ENCODE peak calls at places on chromosomes 6 and 20, in six cellular contexts. S is neuronal stem cell, P is mesenchymal stem cell, G is IMR-90, U is trophoblast cell, H is H1. D is an unnamed sample.

GRCh38 chr6:106966671-106967522 is 7.6 kb downstream of the CD24 start:
- DNase-seq in G (no peak), P (no peak), H (no peak), S (no peak), U (no peak), D (no peak)

GRCh38 chr6:69796081-69796626 is 656 bp downstream of the LMBRD1 start:
- DNase-seq in U (peak), P (peak), H (no peak), S (no peak), G (peak), D (peak)

GRCh38 chr6:138105880-138106664 is 1.1 kb downstream of the PERP start:
- DNase-seq in H (peak), U (no peak), P (peak), G (peak), S (peak), D (peak)

GRCh38 chr6:151370509-151371078 is 20.8 kb downstream of the ZBTB2 start:
- DNase-seq in G (peak), H (peak), U (no peak), S (no peak), P (peak), D (peak)

GRCh38 chr6:32785781-32786533 is 22.6 kb upstream of the HLA-DQB2 start:
- DNase-seq in G (peak), H (peak), S (peak), P (peak), U (peak), D (peak)

GRCh38 chr20:50845566-50846211 is 50.8 kb downstream of the BCAS4 start:
- DNase-seq in U (no peak), P (no peak), G (no peak), S (no peak), H (no peak), D (no peak)

GRCh38 chr6:28212510-28213212 is 12.4 kb upstream of the ZSCAN9 start:
- DNase-seq in S (peak), G (peak), H (peak), U (peak), P (peak), D (peak)

GRCh38 chr20:48422242-48422960 is 405.4 kb downstream of the PREX1 start:
- DNase-seq in S (no peak), U (no peak), G (no peak), H (no peak), P (no peak), D (no peak)

GRCh38 chr20:24034820-24035219 is 46.2 kb upstream of the GGTLC1 start:
- DNase-seq in U (no peak), P (no peak), S (no peak), H (no peak), G (no peak), D (no peak)

GRCh38 chr20:53962388-53962787 is 108.0 kb downstream of the BCAS1 start:
- DNase-seq in S (no peak), P (no peak), U (no peak), H (no peak), G (no peak), D (no peak)

GRCh38 chr6:14601490-14601889 is 483.9 kb downstream of the CD83 start:
- DNase-seq in G (no peak), U (no peak), H (peak), P (no peak), S (no peak), D (no peak)

GRCh38 chr20:32918751-32919150 is 60.0 kb downstream of the EFCAB8 start:
- DNase-seq in S (no peak), G (no peak), U (no peak), H (no peak), P (no peak), D (no peak)

GRCh38 chr6:132964868-132965382 is 150.6 kb downstream of the RPS12 start:
- DNase-seq in S (no peak), H (no peak), U (no peak), G (peak), P (no peak), D (no peak)

GRCh38 chr20:45070932-45071632 is 29.8 kb downstream of the KCNS1 start:
- DNase-seq in H (no peak), G (peak), U (peak), S (no peak), P (peak), D (no peak)

GRCh38 chr6:15791401-15792137 is 128.7 kb upstream of the DTNBP1 start:
- DNase-seq in G (no peak), U (no peak), P (no peak), S (no peak), H (no peak), D (no peak)

GRCh38 chr6:168048724-168049025 is 30.3 kb downstream of the FRMD1 start:
- DNase-seq in P (no peak), S (no peak), H (no peak), G (no peak), U (no peak), D (no peak)

GRCh38 chr6:130708338-130708737 is 118.9 kb upstream of the SMLR1 start:
- DNase-seq in P (peak), G (peak), H (no peak), S (no peak), U (peak), D (no peak)

GRCh38 chr6:105835373-105835772 is 250.8 kb upstream of the PRDM1 start:
- DNase-seq in S (peak), H (peak), U (no peak), P (peak), G (peak), D (peak)

GRCh38 chr20:17873410-17874270 is 95.0 kb downstream of the SNX5 start:
- DNase-seq in G (peak), U (no peak), S (no peak), H (no peak), P (peak), D (no peak)

GRCh38 chr6:2275207-2275891 is 29.9 kb upstream of the GMDS start:
- DNase-seq in U (no peak), P (peak), H (no peak), G (peak), S (no peak), D (peak)

GRCh38 chr6:157107915-157108651 is 215.2 kb downstream of the TMEM242 start:
- DNase-seq in H (no peak), U (peak), P (peak), S (no peak), G (peak), D (peak)

GRCh38 chr6:157113389-157113788 is 209.9 kb downstream of the TMEM242 start:
- DNase-seq in P (no peak), G (no peak), U (no peak), H (no peak), S (no peak), D (peak)

GRCh38 chr6:157108923-157109322 is 214.4 kb downstream of the TMEM242 start:
- DNase-seq in H (no peak), P (no peak), U (no peak), G (no peak), S (no peak), D (no peak)

GRCh38 chr6:157107571-157107914 is 215.8 kb downstream of the TMEM242 start:
- DNase-seq in S (no peak), P (no peak), H (no peak), G (no peak), U (no peak), D (no peak)

DNA sequence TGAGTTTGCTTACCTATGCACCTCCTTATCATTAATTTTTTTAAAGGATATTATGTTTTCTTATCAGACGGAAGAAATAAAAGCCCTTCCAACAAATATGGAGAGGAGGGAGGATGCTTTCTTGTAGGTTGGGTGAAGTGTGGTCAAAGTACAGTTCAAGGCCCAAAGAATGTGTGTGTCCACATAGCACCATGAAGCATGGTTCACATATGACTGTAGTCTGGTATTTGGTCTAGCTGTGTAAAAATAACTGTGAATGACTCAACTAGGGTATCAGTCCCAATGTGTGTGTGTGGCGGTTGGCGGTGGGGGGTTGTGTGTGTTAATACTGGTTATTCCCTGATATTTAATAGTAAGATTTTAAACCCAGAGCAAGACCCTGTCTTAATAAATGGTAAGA is 212.7 kb downstream of the TMEM242 start:
- DNase-seq in S (no peak), G (peak), U (peak), H (no peak), P (peak), D (no peak)
- H2BK5ac ChIP-seq in S (no peak), G (no peak), U (no peak), H (no peak), P (no peak), D (no peak)

GRCh38 chr6:125346926-125347563 is 45.3 kb upstream of the HDDC2 start:
- DNase-seq in U (no peak), G (no peak), S (no peak), P (no peak), H (no peak), D (no peak)
- H3K4me3 ChIP-seq in U (no peak), G (no peak), S (no peak), P (no peak), H (no peak), D (no peak)

GRCh38 chr6:154733610-154734379 is 579 bp downstream of the SCAF8 start:
- DNase-seq in H (peak), P (peak), U (peak), S (peak), G (peak), D (peak)
- H2BK120ac ChIP-seq in H (no peak), P (peak), U (peak), S (peak), G (peak), D (peak)

DNA sequence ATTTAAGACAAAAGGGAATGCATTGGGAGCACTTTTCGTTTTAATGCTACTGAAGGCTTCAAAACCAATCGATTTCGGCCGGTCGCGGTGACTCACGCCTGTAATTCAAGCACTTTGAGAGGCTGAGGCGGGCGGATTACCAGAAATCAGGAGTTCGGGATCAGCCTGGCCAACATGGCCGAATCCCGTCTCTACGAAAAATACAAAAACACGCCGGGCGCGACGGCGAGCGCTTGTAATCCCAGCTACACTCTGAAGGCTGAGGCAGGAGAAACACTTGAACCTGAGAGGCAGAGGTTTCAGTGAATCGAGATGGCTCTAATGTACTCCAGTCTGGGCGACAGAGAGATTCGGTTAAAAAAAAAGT is 58.4 kb downstream of the TRIM38 start:
- DNase-seq in G (peak), H (peak), P (peak), U (peak), S (peak), D (no peak)
- H2BK5ac ChIP-seq in G (peak), H (peak), P (peak), U (peak), S (peak), D (peak)

DNA sequence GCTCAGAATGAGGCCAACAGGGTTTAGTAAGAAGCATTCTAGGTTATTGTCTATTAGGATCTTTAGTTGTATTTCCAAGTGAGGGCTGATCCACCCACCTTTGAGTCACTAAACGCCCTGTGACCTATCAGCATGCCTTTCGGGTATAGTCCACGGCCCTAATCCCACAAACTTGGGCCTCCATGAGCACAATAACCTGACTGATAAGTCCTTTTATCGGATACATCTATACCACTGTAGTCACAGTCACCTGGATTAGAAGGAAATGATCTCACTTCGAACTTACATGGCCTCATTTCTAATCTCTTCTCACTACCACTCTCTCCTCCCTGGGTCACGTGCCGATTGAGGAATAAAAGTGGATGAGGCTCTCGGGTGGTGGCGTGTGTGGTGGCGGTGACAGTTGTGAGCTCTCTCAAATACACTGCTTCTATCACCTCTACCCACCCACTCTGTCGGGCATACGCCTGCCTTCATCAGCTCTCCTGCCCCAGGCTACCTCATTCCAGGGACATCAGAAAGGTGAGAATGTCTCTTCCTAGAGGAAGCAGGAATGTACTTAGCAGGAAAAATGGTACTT is 65.2 kb downstream of the TRAM2 start:
- DNase-seq in S (no peak), H (no peak), G (peak), P (peak), U (peak), D (peak)
- H3K4me3 ChIP-seq in S (no peak), H (no peak), G (no peak), P (peak), U (no peak), D (no peak)

D was measured in mesendoderm.